ENCODE peak calls at places on chromosomes 4 and X, in six cellular contexts. O, D, W, R, A and F are unnamed samples.

GRCh38 chr4:124947622-124948265 is 235.2 kb upstream of the ANKRD50 start:
- DNase-seq in A (no peak), O (no peak), D (no peak), R (no peak), W (no peak), F (no peak)

GRCh38 chr4:20313237-20314030 is 61.7 kb downstream of the SLIT2 start:
- DNase-seq in W (no peak), R (no peak), O (no peak), D (no peak), A (no peak), F (no peak)

GRCh38 chr4:109559625-109559982 is 442 bp upstream of the MCUB start:
- DNase-seq in O (no peak), W (peak), A (no peak), D (no peak), R (no peak), F (peak)

GRCh38 chr4:27357283-27357682 is 496.6 kb downstream of the STIM2 start:
- DNase-seq in A (no peak), R (no peak), D (no peak), W (no peak), O (no peak), F (no peak)

GRCh38 chr4:16457944-16458343 is 231.7 kb upstream of the TAPT1 start:
- DNase-seq in W (no peak), A (peak), O (no peak), D (no peak), R (no peak), F (peak)

GRCh38 chr4:110553197-110553596 is 69.7 kb downstream of the PITX2 start:
- DNase-seq in D (no peak), A (no peak), R (no peak), W (no peak), O (no peak), F (no peak)

GRCh38 chr4:118288097-118288496 is 64.7 kb downstream of the PRSS12 start:
- DNase-seq in A (no peak), D (no peak), O (no peak), W (no peak), R (no peak), F (no peak)

GRCh38 chrX:123738378-123738955 is 5.6 kb upstream of the THOC2 start:
- DNase-seq in R (no peak), D (no peak), A (peak), W (no peak), O (no peak), F (no peak)

GRCh38 chr4:114005569-114006442 is 26.4 kb upstream of the ARSJ start:
- DNase-seq in O (no peak), A (peak), W (no peak), D (no peak), R (no peak), F (peak)